ENCODE peak calls at places on chromosomes 7 and 10, in four cellular contexts. One of them, this sample, is unnamed.

GRCh38 chr7:42210333-42210732 is 26.7 kb downstream of the GLI3 start:
- DNase-seq in HFF-Myc: no peak
- DNase-seq in sigmoid colon: no peak
- DNase-seq in hepatocyte: no peak
- DNase-seq in this sample: no peak

GRCh38 chr7:121484089-121484763 is 88.1 kb upstream of the FAM3C start:
- DNase-seq in HFF-Myc: no peak
- DNase-seq in sigmoid colon: no peak
- DNase-seq in hepatocyte: no peak
- DNase-seq in this sample: no peak

GRCh38 chr7:135374736-135375135 is 135.2 kb downstream of the CNOT4 start:
- DNase-seq in HFF-Myc: no peak
- DNase-seq in sigmoid colon: no peak
- DNase-seq in hepatocyte: no peak
- DNase-seq in this sample: no peak

GRCh38 chr7:84354030-84354429 is 159.4 kb upstream of the SEMA3A start:
- DNase-seq in HFF-Myc: no peak
- DNase-seq in sigmoid colon: no peak
- DNase-seq in hepatocyte: no peak
- DNase-seq in this sample: no peak

GRCh38 chr7:1845536-1846311 is 175.6 kb downstream of the ELFN1 start:
- DNase-seq in HFF-Myc: no peak
- DNase-seq in sigmoid colon: peak
- DNase-seq in hepatocyte: no peak
- DNase-seq in this sample: no peak

GRCh38 chr7:13673290-13673689 is 316.2 kb downstream of the ETV1 start:
- DNase-seq in HFF-Myc: no peak
- DNase-seq in sigmoid colon: no peak
- DNase-seq in hepatocyte: no peak
- DNase-seq in this sample: no peak

GRCh38 chr10:125521721-125522680 is 161.0 kb downstream of the TEX36 start:
- DNase-seq in HFF-Myc: no peak
- DNase-seq in sigmoid colon: no peak
- DNase-seq in hepatocyte: no peak
- DNase-seq in this sample: peak

GRCh38 chr10:34102917-34103506 is 712.1 kb downstream of the PARD3 start:
- DNase-seq in HFF-Myc: no peak
- DNase-seq in sigmoid colon: no peak
- DNase-seq in hepatocyte: no peak
- DNase-seq in this sample: peak

GRCh38 chr10:89591796-89592271 is 53.2 kb downstream of the PANK1 start:
- DNase-seq in HFF-Myc: no peak
- DNase-seq in sigmoid colon: no peak
- DNase-seq in hepatocyte: peak
- DNase-seq in this sample: no peak

GRCh38 chr7:123282181-123282580 is 82.4 kb upstream of the SLC13A1 start:
- DNase-seq in HFF-Myc: no peak
- DNase-seq in sigmoid colon: no peak
- DNase-seq in hepatocyte: no peak
- DNase-seq in this sample: no peak

GRCh38 chr7:156523447-156524048 is 117.0 kb upstream of the RNF32 start:
- DNase-seq in HFF-Myc: no peak
- DNase-seq in sigmoid colon: no peak
- DNase-seq in hepatocyte: no peak
- DNase-seq in this sample: no peak

GRCh38 chr10:111391146-111391545 is 314.3 kb downstream of the ADRA2A start:
- DNase-seq in HFF-Myc: no peak
- DNase-seq in sigmoid colon: no peak
- DNase-seq in hepatocyte: no peak
- DNase-seq in this sample: no peak

GRCh38 chr7:112428715-112429114 is 21.5 kb upstream of the IFRD1 start:
- DNase-seq in HFF-Myc: no peak
- DNase-seq in sigmoid colon: no peak
- DNase-seq in hepatocyte: no peak
- DNase-seq in this sample: no peak

GRCh38 chr10:124650820-124651401 is 93.3 kb downstream of the FAM53B start:
- DNase-seq in HFF-Myc: no peak
- DNase-seq in sigmoid colon: no peak
- DNase-seq in hepatocyte: no peak
- DNase-seq in this sample: no peak

GRCh38 chr10:70742537-70743429 is 42.4 kb downstream of the TBATA start:
- DNase-seq in HFF-Myc: peak
- DNase-seq in sigmoid colon: no peak
- DNase-seq in hepatocyte: peak
- DNase-seq in this sample: no peak

GRCh38 chr7:158279539-158280466 is 307.8 kb downstream of the PTPRN2 start:
- DNase-seq in HFF-Myc: no peak
- DNase-seq in sigmoid colon: peak
- DNase-seq in hepatocyte: no peak
- DNase-seq in this sample: no peak

GRCh38 chr7:121049028-121049791 is 60.7 kb downstream of the CPED1 start:
- DNase-seq in HFF-Myc: no peak
- DNase-seq in sigmoid colon: no peak
- DNase-seq in hepatocyte: no peak
- DNase-seq in this sample: no peak

GRCh38 chr7:113159746-113160339 is 41.5 kb upstream of the SMIM30 start:
- DNase-seq in HFF-Myc: peak
- DNase-seq in sigmoid colon: no peak
- DNase-seq in hepatocyte: peak
- DNase-seq in this sample: peak

GRCh38 chr10:127563718-127564553 is 14.8 kb downstream of the NPS start:
- DNase-seq in HFF-Myc: no peak
- DNase-seq in sigmoid colon: no peak
- DNase-seq in hepatocyte: peak
- DNase-seq in this sample: peak

GRCh38 chr7:104299777-104300176 is 28.6 kb upstream of the LHFPL3 start:
- DNase-seq in HFF-Myc: no peak
- DNase-seq in sigmoid colon: no peak
- DNase-seq in hepatocyte: no peak
- DNase-seq in this sample: no peak

GRCh38 chr7:43135129-43135528 is 22.7 kb downstream of the HECW1 start:
- DNase-seq in HFF-Myc: no peak
- DNase-seq in sigmoid colon: no peak
- DNase-seq in hepatocyte: no peak
- DNase-seq in this sample: peak

GRCh38 chr10:132044803-132045202 is 20.9 kb upstream of the JAKMIP3 start:
- DNase-seq in HFF-Myc: no peak
- DNase-seq in sigmoid colon: no peak
- DNase-seq in hepatocyte: no peak
- DNase-seq in this sample: no peak

GRCh38 chr10:934746-935406 is 3.4 kb upstream of the LARP4B start:
- DNase-seq in HFF-Myc: no peak
- DNase-seq in sigmoid colon: no peak
- DNase-seq in hepatocyte: no peak
- DNase-seq in this sample: no peak
- TF ChIP-seq CTCF in HFF-Myc: no peak
- TF ChIP-seq CTCF in sigmoid colon: no peak
- TF ChIP-seq CTCF in hepatocyte: no peak
- TF ChIP-seq CTCF in this sample: no peak

GRCh38 chr10:80264081-80265056 is 25.1 kb downstream of the MAT1A start:
- DNase-seq in HFF-Myc: no peak
- DNase-seq in sigmoid colon: no peak
- DNase-seq in hepatocyte: no peak
- DNase-seq in this sample: no peak

GRCh38 chr10:80265740-80266512 is 23.5 kb downstream of the MAT1A start:
- DNase-seq in HFF-Myc: no peak
- DNase-seq in sigmoid colon: no peak
- DNase-seq in hepatocyte: no peak
- DNase-seq in this sample: no peak

GRCh38 chr10:80259405-80259871 is 30.0 kb downstream of the MAT1A start:
- DNase-seq in HFF-Myc: no peak
- DNase-seq in sigmoid colon: no peak
- DNase-seq in hepatocyte: no peak
- DNase-seq in this sample: no peak

GRCh38 chr10:80261316-80262030 is 28.0 kb downstream of the MAT1A start:
- DNase-seq in HFF-Myc: no peak
- DNase-seq in sigmoid colon: no peak
- DNase-seq in hepatocyte: no peak
- DNase-seq in this sample: no peak

DNA sequence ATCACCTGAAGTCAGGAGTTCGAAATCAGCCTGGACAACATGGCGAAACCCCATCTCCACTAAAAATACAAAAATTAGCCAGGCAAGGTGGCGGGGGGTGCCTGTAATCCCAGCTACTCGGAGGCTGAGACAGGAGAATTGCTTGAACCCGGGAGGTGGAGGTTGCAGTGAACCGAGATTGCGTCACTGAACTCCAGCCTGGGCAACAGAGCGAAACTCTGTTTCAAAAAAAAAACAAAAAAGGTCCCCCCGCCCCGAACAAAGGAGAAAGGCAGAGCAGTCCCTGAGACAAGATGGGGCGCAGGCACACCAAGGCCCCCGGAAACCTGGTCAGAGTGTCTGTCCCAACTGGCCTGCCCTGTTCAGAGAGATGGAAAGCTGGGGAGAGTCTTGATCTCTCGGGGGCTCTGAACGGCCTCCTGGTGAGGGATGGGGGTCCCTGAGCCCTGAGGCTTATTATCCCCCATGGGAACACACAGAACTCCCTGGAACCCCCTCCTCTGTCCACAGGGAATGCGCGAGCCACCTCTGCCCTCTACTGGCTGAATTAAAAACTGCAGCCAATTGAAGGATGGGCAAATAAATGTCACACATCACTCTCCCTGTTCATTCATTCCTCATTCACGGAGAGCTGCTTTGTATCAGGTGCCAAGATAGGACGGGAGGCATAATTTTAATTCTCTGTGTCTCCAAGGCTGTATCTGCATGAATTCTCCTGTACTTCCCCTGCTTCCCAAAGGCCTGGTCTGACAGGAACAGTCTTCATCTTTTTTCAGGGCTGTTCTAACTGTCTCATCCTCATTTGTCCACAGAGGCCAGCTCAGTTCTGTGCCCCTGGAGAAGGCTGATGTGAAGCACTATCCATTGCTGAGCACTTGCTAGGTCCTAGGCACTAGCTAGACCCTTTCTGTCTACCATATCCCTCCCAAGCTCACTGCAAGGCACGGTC is 28.9 kb downstream of the MAT1A start:
- DNase-seq in HFF-Myc: no peak
- DNase-seq in sigmoid colon: no peak
- DNase-seq in hepatocyte: no peak
- DNase-seq in this sample: peak
- TF ChIP-seq CTCF in HFF-Myc: peak
- TF ChIP-seq CTCF in sigmoid colon: no peak
- TF ChIP-seq CTCF in hepatocyte: peak
- TF ChIP-seq CTCF in this sample: peak

GRCh38 chr10:114491419-114491818 is 87.1 kb upstream of the AFAP1L2 start:
- DNase-seq in HFF-Myc: no peak
- DNase-seq in sigmoid colon: peak
- DNase-seq in hepatocyte: no peak
- DNase-seq in this sample: no peak
- TF ChIP-seq CTCF in HFF-Myc: no peak
- TF ChIP-seq CTCF in sigmoid colon: no peak
- TF ChIP-seq CTCF in hepatocyte: no peak
- TF ChIP-seq CTCF in this sample: no peak

GRCh38 chr7:95950698-95951097 is 178.3 kb downstream of the DYNC1I1 start:
- DNase-seq in HFF-Myc: no peak
- DNase-seq in sigmoid colon: no peak
- DNase-seq in hepatocyte: no peak
- DNase-seq in this sample: peak
- TF ChIP-seq CTCF in HFF-Myc: no peak
- TF ChIP-seq CTCF in sigmoid colon: no peak
- TF ChIP-seq CTCF in hepatocyte: no peak
- TF ChIP-seq CTCF in this sample: no peak

GRCh38 chr10:100008142-100008522 is 1.6 kb downstream of the DNMBP start:
- DNase-seq in HFF-Myc: no peak
- DNase-seq in sigmoid colon: peak
- DNase-seq in hepatocyte: no peak
- DNase-seq in this sample: peak

GRCh38 chr10:100009283-100009792 is 409 bp downstream of the DNMBP start:
- DNase-seq in HFF-Myc: no peak
- DNase-seq in sigmoid colon: peak
- DNase-seq in hepatocyte: peak
- DNase-seq in this sample: peak

GRCh38 chr10:100007239-100008141 is 2.3 kb downstream of the DNMBP start:
- DNase-seq in HFF-Myc: no peak
- DNase-seq in sigmoid colon: peak
- DNase-seq in hepatocyte: no peak
- DNase-seq in this sample: no peak

GRCh38 chr10:100008708-100009282 is 952 bp downstream of the DNMBP start:
- DNase-seq in HFF-Myc: no peak
- DNase-seq in sigmoid colon: peak
- DNase-seq in hepatocyte: no peak
- DNase-seq in this sample: peak

GRCh38 chr10:100009793-100010676 is at the start of gene DNMBP:
- DNase-seq in HFF-Myc: no peak
- DNase-seq in sigmoid colon: peak
- DNase-seq in hepatocyte: peak
- DNase-seq in this sample: peak
- TF ChIP-seq CTCF in HFF-Myc: peak
- TF ChIP-seq CTCF in sigmoid colon: no peak
- TF ChIP-seq CTCF in hepatocyte: peak
- TF ChIP-seq CTCF in this sample: peak

GRCh38 chr10:78367751-78368150 is 334.1 kb downstream of the RPS24 start:
- DNase-seq in HFF-Myc: no peak
- DNase-seq in sigmoid colon: no peak
- DNase-seq in hepatocyte: no peak
- DNase-seq in this sample: no peak

GRCh38 chr10:78362406-78363022 is 328.9 kb downstream of the RPS24 start:
- DNase-seq in HFF-Myc: no peak
- DNase-seq in sigmoid colon: no peak
- DNase-seq in hepatocyte: no peak
- DNase-seq in this sample: no peak

GRCh38 chr10:78367012-78367411 is 333.3 kb downstream of the RPS24 start:
- DNase-seq in HFF-Myc: no peak
- DNase-seq in sigmoid colon: peak
- DNase-seq in hepatocyte: no peak
- DNase-seq in this sample: no peak

GRCh38 chr10:78363190-78363589 is 329.5 kb downstream of the RPS24 start:
- DNase-seq in HFF-Myc: no peak
- DNase-seq in sigmoid colon: no peak
- DNase-seq in hepatocyte: no peak
- DNase-seq in this sample: no peak

GRCh38 chr10:78365711-78366110 is 332.0 kb downstream of the RPS24 start:
- DNase-seq in HFF-Myc: no peak
- DNase-seq in sigmoid colon: no peak
- DNase-seq in hepatocyte: peak
- DNase-seq in this sample: no peak
- TF ChIP-seq CTCF in HFF-Myc: no peak
- TF ChIP-seq CTCF in sigmoid colon: no peak
- TF ChIP-seq CTCF in hepatocyte: no peak
- TF ChIP-seq CTCF in this sample: no peak

This sample was measured in MCF 10A.